ENCODE peak calls at places on chromosomes 12 and 14, in seven cellular contexts. X is IMR-90; V is CD4-positive, CD25-positive, alpha-beta regulatory T cell; O is stomach; F is upper lobe of left lung; K is adrenal gland; Q is fibroblast of lung. E is an unnamed sample.

GRCh38 chr14:72673179-72673578 is 220.7 kb downstream of the DPF3 start:
- DNase-seq in X (no peak), V (no peak), O (no peak), F (no peak), K (no peak), Q (no peak), E (no peak)

GRCh38 chr12:70576341-70577282 is 60.6 kb downstream of the PTPRB start:
- DNase-seq in X (peak; percentile 85), V (peak; percentile 48), O (no peak), F (no peak), K (peak; percentile 22), Q (peak; percentile 87), E (no peak)

GRCh38 chr14:72828604-72829003 is 65.3 kb downstream of the DPF3 start:
- DNase-seq in X (no peak), V (no peak), O (no peak), F (no peak), K (no peak), Q (no peak), E (no peak)

GRCh38 chr14:76465651-76466050 is 89.7 kb downstream of the ESRRB start:
- DNase-seq in X (no peak), V (no peak), O (no peak), F (no peak), K (no peak), Q (no peak), E (no peak)

GRCh38 chr14:56648508-56649301 is 69.1 kb downstream of the TMEM260 start:
- DNase-seq in X (no peak), V (no peak), O (no peak), F (peak; percentile 38), K (no peak), Q (no peak), E (no peak)

GRCh38 chr14:71206766-71207371 is 299.6 kb downstream of the PCNX1 start:
- DNase-seq in X (peak; percentile 85), V (no peak), O (peak; percentile 26), F (no peak), K (peak; percentile 81), Q (peak; percentile 23), E (no peak)

GRCh38 chr14:100547633-100548294 is 39.5 kb downstream of the BEGAIN start:
- DNase-seq in X (peak; percentile 21), V (peak; percentile 55), O (peak; percentile 61), F (peak; percentile 66), K (peak; percentile 85), Q (peak; percentile 59), E (peak; percentile 21)

GRCh38 chr12:31796270-31796951 is 67.6 kb upstream of the AMN1 start:
- DNase-seq in X (no peak), V (no peak), O (no peak), F (no peak), K (no peak), Q (no peak), E (no peak)

GRCh38 chr12:128994869-128995268 is 141.6 kb downstream of the GLT1D1 start:
- DNase-seq in X (no peak), V (no peak), O (no peak), F (no peak), K (no peak), Q (no peak), E (no peak)

GRCh38 chr12:116559330-116560080 is at the start of gene MAP1LC3B2:
- DNase-seq in X (peak; percentile 39), V (peak; percentile 91), O (peak; percentile 63), F (peak; percentile 88), K (peak; percentile 48), Q (peak; percentile 84), E (peak; percentile 63)

GRCh38 chr14:90576981-90577660 is 180.3 kb downstream of the CALM1 start:
- DNase-seq in X (no peak), V (no peak), O (no peak), F (no peak), K (no peak), Q (no peak), E (no peak)

GRCh38 chr12:55931780-55932545 is 1.0 kb downstream of the DGKA start:
- DNase-seq in X (peak; percentile 29), V (peak; percentile 55), O (peak; percentile 61), F (peak; percentile 80), K (peak; percentile 58), Q (peak; percentile 41), E (no peak)

GRCh38 chr12:128008341-128008740 is 258.6 kb upstream of the TMEM132C start:
- DNase-seq in X (no peak), V (no peak), O (no peak), F (no peak), K (no peak), Q (no peak), E (no peak)

GRCh38 chr14:80216818-80217217 is 5.5 kb upstream of the DIO2 start:
- DNase-seq in X (peak; percentile 17), V (no peak), O (no peak), F (no peak), K (no peak), Q (no peak), E (no peak)

GRCh38 chr14:73662439-73663056 is 17.8 kb downstream of the DNAL1 start:
- DNase-seq in X (peak; percentile 94), V (no peak), O (no peak), F (no peak), K (peak; percentile 63), Q (peak; percentile 94), E (no peak)

GRCh38 chr12:76777765-76778216 is 13.9 kb downstream of the ZDHHC17 start:
- DNase-seq in X (no peak), V (peak; percentile 16), O (no peak), F (no peak), K (no peak), Q (no peak), E (no peak)

GRCh38 chr12:31518680-31519227 is 72.2 kb downstream of the DENND5B start:
- DNase-seq in X (peak; percentile 100), V (no peak), O (no peak), F (no peak), K (peak; percentile 83), Q (peak; percentile 100), E (no peak)

GRCh38 chr12:31023271-31023724 is 50.4 kb upstream of the DDX11 start:
- DNase-seq in X (no peak), V (no peak), O (no peak), F (peak; percentile 18), K (no peak), Q (no peak), E (no peak)

GRCh38 chr12:2387051-2387834 is 334.5 kb downstream of the CACNA1C start:
- DNase-seq in X (peak; percentile 58), V (no peak), O (no peak), F (no peak), K (no peak), Q (no peak), E (no peak)

GRCh38 chr12:75289678-75290200 is 40.4 kb downstream of the CAPS2 start:
- DNase-seq in X (peak; percentile 31), V (no peak), O (no peak), F (no peak), K (no peak), Q (peak; percentile 57), E (no peak)

GRCh38 chr12:77065361-77066204 is at the start of gene E2F7:
- DNase-seq in X (peak; percentile 87), V (peak; percentile 88), O (peak; percentile 87), F (peak; percentile 87), K (peak; percentile 85), Q (peak; percentile 88), E (peak; percentile 68)

DNA sequence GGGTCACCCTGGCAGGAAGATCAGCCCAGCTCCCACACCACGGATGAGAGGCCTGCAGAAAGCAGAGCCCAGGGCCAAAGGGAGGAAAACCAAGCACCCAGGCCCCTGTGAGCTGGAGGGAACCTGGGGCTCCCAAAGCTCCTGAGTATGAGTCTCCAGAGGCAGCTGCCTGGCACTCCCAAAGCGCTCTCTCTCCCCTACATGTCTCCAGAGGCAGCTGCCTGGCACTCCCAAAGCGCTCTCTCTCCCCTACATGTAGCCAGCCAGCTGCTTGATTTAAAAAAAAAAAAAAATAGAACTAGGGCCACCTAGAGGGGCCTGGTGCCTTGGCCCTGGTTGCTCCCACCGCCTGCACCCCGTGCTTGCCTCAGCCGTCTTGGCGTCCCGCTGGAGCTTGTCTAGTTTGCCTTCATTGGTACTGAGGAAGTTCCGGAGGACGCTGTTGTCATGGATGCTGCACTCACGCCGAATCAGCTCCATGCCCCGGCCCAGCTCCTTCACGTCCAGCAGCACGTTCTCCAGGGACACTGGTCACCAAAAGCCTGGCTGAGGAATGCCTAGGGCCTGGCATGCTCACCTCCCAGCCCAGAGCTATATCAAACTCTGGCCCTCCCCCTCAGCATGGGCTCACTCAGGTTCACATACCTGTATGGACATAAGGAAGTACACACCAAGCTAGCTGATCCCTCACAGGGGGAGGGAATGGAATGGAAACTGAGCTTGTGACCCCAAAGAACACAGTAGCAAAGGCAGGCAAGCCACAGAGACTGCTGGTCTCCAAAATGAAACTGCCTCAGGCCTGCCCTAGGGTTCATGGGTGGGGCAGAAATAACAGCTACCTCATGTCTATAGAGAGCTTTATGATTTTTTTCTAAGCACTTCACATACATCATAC is 24.7 kb downstream of the PRPF40B start:
- DNase-seq in X (no peak), V (peak; percentile 62), O (no peak), F (no peak), K (no peak), Q (peak; percentile 35), E (no peak)
- H3K27ac ChIP-seq in X (no peak overlapping the region), V (no peak overlapping the region), O (no peak overlapping the region), F (peak overlapping the region; percentile 79), K (no peak overlapping the region), Q (no peak overlapping the region), E (no peak overlapping the region)

DNA sequence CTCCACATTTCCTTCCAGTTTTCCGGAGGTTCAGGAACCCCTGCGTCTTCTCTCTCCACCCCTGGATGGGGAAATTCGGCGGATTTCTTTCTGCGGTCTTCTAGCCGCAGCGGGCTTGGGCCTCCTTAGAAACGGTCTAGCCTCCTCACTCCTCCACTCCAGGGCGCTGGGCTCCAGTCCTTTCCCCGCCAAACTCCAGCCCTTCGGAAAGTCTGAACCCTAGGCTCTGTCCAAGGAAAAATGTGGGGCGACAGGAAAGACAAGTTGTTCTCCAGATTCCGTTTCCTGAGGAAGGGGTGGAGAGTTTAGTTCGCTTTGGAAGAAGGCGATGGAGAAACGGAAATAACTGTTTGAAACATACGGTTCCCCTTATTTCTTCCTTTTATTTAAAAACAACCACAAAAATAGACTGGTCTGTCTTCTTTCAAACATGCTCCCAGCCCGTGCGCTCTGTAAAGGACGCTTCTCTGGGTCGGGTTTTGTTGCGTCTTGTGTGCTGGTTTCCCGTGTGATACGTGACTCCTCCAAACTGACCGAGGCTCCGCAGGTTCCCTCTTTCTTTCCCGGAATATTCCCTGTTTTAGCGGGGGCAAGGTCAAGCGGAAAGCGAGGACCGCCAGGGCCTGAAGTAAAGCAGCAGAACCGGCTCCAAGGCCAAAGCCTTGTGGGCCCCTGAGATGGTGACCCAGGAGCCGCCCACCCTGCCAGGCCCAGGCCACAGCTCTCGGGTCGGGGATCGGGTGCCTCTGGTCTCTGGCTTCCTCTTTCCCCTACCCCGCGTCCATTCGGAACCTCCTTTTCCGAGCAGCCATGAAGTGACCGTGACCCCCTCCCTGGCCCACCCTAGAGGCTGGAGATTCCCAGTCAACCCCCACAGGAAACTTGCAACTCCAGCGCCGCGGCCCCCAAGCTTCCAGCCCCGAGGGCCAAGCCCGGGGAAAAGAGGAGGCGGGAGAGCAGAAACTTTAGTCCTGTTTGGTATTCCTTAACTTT is 1.1 kb upstream of the HOXC10 start:
- DNase-seq in X (no peak), V (no peak), O (no peak), F (no peak), K (no peak), Q (no peak), E (no peak)
- H3K4me3 ChIP-seq in X (no peak overlapping the region), V (no peak overlapping the region), O (no peak overlapping the region), F (no peak overlapping the region), K (no peak overlapping the region), Q (no peak overlapping the region), E (no peak overlapping the region)

GRCh38 chr14:37598973-37599526 is 3.6 kb downstream of the TTC6 start:
- DNase-seq in X (no peak), V (no peak), O (no peak), F (no peak), K (no peak), Q (no peak), E (no peak)
- H3K27me3 ChIP-seq in X (peaks cover 86% of the 10 kb centered on the region), V (peaks cover 39% of the 10 kb centered on the region), O (peaks cover 7% of the 10 kb centered on the region), F (peaks cover 13% of the 10 kb centered on the region), K (peaks cover 87% of the 10 kb centered on the region), Q (peaks cover 85% of the 10 kb centered on the region), E (peaks cover 53% of the 10 kb centered on the region)

GRCh38 chr14:77570706-77571293 is 45.6 kb downstream of the SPTLC2 start:
- DNase-seq in X (no peak), V (no peak), O (no peak), F (no peak), K (no peak), Q (no peak), E (no peak)
- H3K27ac ChIP-seq in X (peak overlapping the region; percentile 61), V (no peak overlapping the region), O (no peak overlapping the region), F (no peak overlapping the region), K (no peak overlapping the region), Q (no peak overlapping the region), E (no peak overlapping the region)

E was measured in effector memory CD4-positive, alpha-beta T cell.